ENCODE peak calls at places on chromosomes 5 and 9, in six cellular contexts. One of them, this sample, is unnamed.

GRCh38 chr5:124718376-124718775 is 28.1 kb downstream of the ZNF608 start:
- DNase-seq in upper lobe of right lung: no peak
- DNase-seq in astrocyte of the spinal cord: no peak
- DNase-seq in sigmoid colon: no peak
- DNase-seq in psoas muscle: no peak
- DNase-seq in dorsolateral prefrontal cortex: no peak
- DNase-seq in this sample: no peak

GRCh38 chr5:34751807-34752736 is 86.9 kb upstream of the TTC23L start:
- DNase-seq in astrocyte of the spinal cord: no peak
- DNase-seq in sigmoid colon: no peak
- DNase-seq in dorsolateral prefrontal cortex: no peak
- DNase-seq in psoas muscle: peak
- DNase-seq in upper lobe of right lung: no peak
- DNase-seq in this sample: no peak

GRCh38 chr5:61322738-61323429 is 9.2 kb upstream of the ZSWIM6 start:
- DNase-seq in upper lobe of right lung: no peak
- DNase-seq in psoas muscle: no peak
- DNase-seq in sigmoid colon: no peak
- DNase-seq in astrocyte of the spinal cord: no peak
- DNase-seq in dorsolateral prefrontal cortex: no peak
- DNase-seq in this sample: no peak

GRCh38 chr5:148072207-148072606 is 8.4 kb downstream of the SPINK5 start:
- DNase-seq in psoas muscle: no peak
- DNase-seq in sigmoid colon: no peak
- DNase-seq in dorsolateral prefrontal cortex: no peak
- DNase-seq in upper lobe of right lung: no peak
- DNase-seq in astrocyte of the spinal cord: no peak
- DNase-seq in this sample: no peak

GRCh38 chr5:170960567-170960966 is 98.7 kb downstream of the RANBP17 start:
- DNase-seq in sigmoid colon: no peak
- DNase-seq in upper lobe of right lung: no peak
- DNase-seq in psoas muscle: no peak
- DNase-seq in dorsolateral prefrontal cortex: no peak
- DNase-seq in astrocyte of the spinal cord: no peak
- DNase-seq in this sample: no peak

GRCh38 chr9:121757286-121757595 is 105.8 kb downstream of the DAB2IP start:
- DNase-seq in sigmoid colon: no peak
- DNase-seq in astrocyte of the spinal cord: no peak
- DNase-seq in psoas muscle: no peak
- DNase-seq in upper lobe of right lung: no peak
- DNase-seq in dorsolateral prefrontal cortex: no peak
- DNase-seq in this sample: no peak

GRCh38 chr9:109251080-109251775 is 69.6 kb downstream of the EPB41L4B start:
- DNase-seq in upper lobe of right lung: peak
- DNase-seq in sigmoid colon: no peak
- DNase-seq in psoas muscle: no peak
- DNase-seq in astrocyte of the spinal cord: peak
- DNase-seq in dorsolateral prefrontal cortex: no peak
- DNase-seq in this sample: no peak

GRCh38 chr5:33311893-33312292 is 128.9 kb upstream of the TARS1 start:
- DNase-seq in psoas muscle: no peak
- DNase-seq in sigmoid colon: no peak
- DNase-seq in upper lobe of right lung: no peak
- DNase-seq in dorsolateral prefrontal cortex: no peak
- DNase-seq in astrocyte of the spinal cord: peak
- DNase-seq in this sample: no peak

GRCh38 chr5:54294097-54294667 is 16.2 kb downstream of the ARL15 start:
- DNase-seq in psoas muscle: no peak
- DNase-seq in sigmoid colon: no peak
- DNase-seq in upper lobe of right lung: no peak
- DNase-seq in astrocyte of the spinal cord: no peak
- DNase-seq in dorsolateral prefrontal cortex: no peak
- DNase-seq in this sample: no peak

GRCh38 chr9:110571801-110572490 is 7.6 kb downstream of the SVEP1 start:
- DNase-seq in dorsolateral prefrontal cortex: no peak
- DNase-seq in sigmoid colon: no peak
- DNase-seq in psoas muscle: no peak
- DNase-seq in astrocyte of the spinal cord: no peak
- DNase-seq in upper lobe of right lung: no peak
- DNase-seq in this sample: no peak

GRCh38 chr5:134447815-134448520 is 36.3 kb upstream of the CDKN2AIPNL start:
- DNase-seq in upper lobe of right lung: no peak
- DNase-seq in dorsolateral prefrontal cortex: no peak
- DNase-seq in psoas muscle: no peak
- DNase-seq in astrocyte of the spinal cord: no peak
- DNase-seq in sigmoid colon: peak
- DNase-seq in this sample: no peak

GRCh38 chr9:109771796-109772525 is 8.0 kb upstream of the PALM2AKAP2 start:
- DNase-seq in upper lobe of right lung: no peak
- DNase-seq in psoas muscle: no peak
- DNase-seq in dorsolateral prefrontal cortex: peak
- DNase-seq in sigmoid colon: peak
- DNase-seq in astrocyte of the spinal cord: peak
- DNase-seq in this sample: no peak

GRCh38 chr9:4152876-4153275 is 147.0 kb downstream of the GLIS3 start:
- DNase-seq in astrocyte of the spinal cord: no peak
- DNase-seq in upper lobe of right lung: no peak
- DNase-seq in sigmoid colon: no peak
- DNase-seq in dorsolateral prefrontal cortex: no peak
- DNase-seq in psoas muscle: no peak
- DNase-seq in this sample: no peak

GRCh38 chr5:42924226-42924625 is 112.5 kb upstream of the SELENOP start:
- DNase-seq in psoas muscle: no peak
- DNase-seq in dorsolateral prefrontal cortex: no peak
- DNase-seq in astrocyte of the spinal cord: no peak
- DNase-seq in sigmoid colon: no peak
- DNase-seq in upper lobe of right lung: no peak
- DNase-seq in this sample: no peak

GRCh38 chr9:35415769-35416427 is 74.0 kb upstream of the RUSC2 start:
- DNase-seq in dorsolateral prefrontal cortex: no peak
- DNase-seq in psoas muscle: no peak
- DNase-seq in sigmoid colon: no peak
- DNase-seq in upper lobe of right lung: no peak
- DNase-seq in astrocyte of the spinal cord: no peak
- DNase-seq in this sample: no peak

GRCh38 chr5:127092690-127093089 is 19.4 kb upstream of the C5orf63 start:
- DNase-seq in psoas muscle: no peak
- DNase-seq in astrocyte of the spinal cord: peak
- DNase-seq in sigmoid colon: no peak
- DNase-seq in dorsolateral prefrontal cortex: no peak
- DNase-seq in upper lobe of right lung: no peak
- DNase-seq in this sample: no peak

GRCh38 chr5:56649569-56649968 is 165.8 kb upstream of the MAP3K1 start:
- DNase-seq in astrocyte of the spinal cord: no peak
- DNase-seq in sigmoid colon: no peak
- DNase-seq in dorsolateral prefrontal cortex: no peak
- DNase-seq in psoas muscle: peak
- DNase-seq in upper lobe of right lung: no peak
- DNase-seq in this sample: no peak

GRCh38 chr9:16645970-16646369 is 224.5 kb downstream of the BNC2 start:
- DNase-seq in astrocyte of the spinal cord: no peak
- DNase-seq in sigmoid colon: no peak
- DNase-seq in dorsolateral prefrontal cortex: no peak
- DNase-seq in upper lobe of right lung: no peak
- DNase-seq in psoas muscle: no peak
- DNase-seq in this sample: no peak

GRCh38 chr5:119435436-119436132 is 16.7 kb upstream of the HSD17B4 start:
- DNase-seq in dorsolateral prefrontal cortex: peak
- DNase-seq in psoas muscle: peak
- DNase-seq in upper lobe of right lung: peak
- DNase-seq in sigmoid colon: peak
- DNase-seq in astrocyte of the spinal cord: peak
- DNase-seq in this sample: peak

GRCh38 chr5:3075309-3075708 is 323.8 kb upstream of the IRX2 start:
- DNase-seq in upper lobe of right lung: no peak
- DNase-seq in sigmoid colon: no peak
- DNase-seq in dorsolateral prefrontal cortex: no peak
- DNase-seq in astrocyte of the spinal cord: no peak
- DNase-seq in psoas muscle: no peak
- DNase-seq in this sample: no peak

GRCh38 chr5:3080366-3080765 is 328.9 kb upstream of the IRX2 start:
- DNase-seq in sigmoid colon: no peak
- DNase-seq in upper lobe of right lung: no peak
- DNase-seq in astrocyte of the spinal cord: no peak
- DNase-seq in psoas muscle: no peak
- DNase-seq in dorsolateral prefrontal cortex: no peak
- DNase-seq in this sample: no peak

GRCh38 chr5:3077684-3078083 is 326.2 kb upstream of the IRX2 start:
- DNase-seq in psoas muscle: no peak
- DNase-seq in upper lobe of right lung: no peak
- DNase-seq in sigmoid colon: no peak
- DNase-seq in dorsolateral prefrontal cortex: no peak
- DNase-seq in astrocyte of the spinal cord: no peak
- DNase-seq in this sample: no peak
- H3K4me3 ChIP-seq in psoas muscle: no peak
- H3K4me3 ChIP-seq in upper lobe of right lung: no peak
- H3K4me3 ChIP-seq in sigmoid colon: no peak
- H3K4me3 ChIP-seq in dorsolateral prefrontal cortex: no peak
- H3K4me3 ChIP-seq in astrocyte of the spinal cord: no peak
- H3K4me3 ChIP-seq in this sample: no peak

GRCh38 chr5:59037453-59038168 is 454.7 kb downstream of the RAB3C start:
- DNase-seq in upper lobe of right lung: no peak
- DNase-seq in psoas muscle: no peak
- DNase-seq in sigmoid colon: no peak
- DNase-seq in dorsolateral prefrontal cortex: no peak
- DNase-seq in astrocyte of the spinal cord: no peak
- DNase-seq in this sample: no peak
- H3K4me3 ChIP-seq in upper lobe of right lung: peak
- H3K4me3 ChIP-seq in psoas muscle: peak
- H3K4me3 ChIP-seq in sigmoid colon: peak
- H3K4me3 ChIP-seq in dorsolateral prefrontal cortex: peak
- H3K4me3 ChIP-seq in astrocyte of the spinal cord: peak
- H3K4me3 ChIP-seq in this sample: peak

GRCh38 chr5:159785639-159786038 is 130.6 kb upstream of the ADRA1B start:
- DNase-seq in astrocyte of the spinal cord: no peak
- DNase-seq in psoas muscle: no peak
- DNase-seq in upper lobe of right lung: no peak
- DNase-seq in dorsolateral prefrontal cortex: no peak
- DNase-seq in sigmoid colon: no peak
- DNase-seq in this sample: no peak

GRCh38 chr5:159786901-159787691 is 129.2 kb upstream of the ADRA1B start:
- DNase-seq in upper lobe of right lung: peak
- DNase-seq in astrocyte of the spinal cord: peak
- DNase-seq in sigmoid colon: peak
- DNase-seq in psoas muscle: peak
- DNase-seq in dorsolateral prefrontal cortex: no peak
- DNase-seq in this sample: no peak

GRCh38 chr5:159788835-159789331 is 127.4 kb upstream of the ADRA1B start:
- DNase-seq in dorsolateral prefrontal cortex: no peak
- DNase-seq in upper lobe of right lung: no peak
- DNase-seq in psoas muscle: peak
- DNase-seq in sigmoid colon: no peak
- DNase-seq in astrocyte of the spinal cord: no peak
- DNase-seq in this sample: no peak

GRCh38 chr5:159786201-159786600 is 130.1 kb upstream of the ADRA1B start:
- DNase-seq in dorsolateral prefrontal cortex: no peak
- DNase-seq in sigmoid colon: no peak
- DNase-seq in astrocyte of the spinal cord: no peak
- DNase-seq in psoas muscle: no peak
- DNase-seq in upper lobe of right lung: no peak
- DNase-seq in this sample: no peak

DNA sequence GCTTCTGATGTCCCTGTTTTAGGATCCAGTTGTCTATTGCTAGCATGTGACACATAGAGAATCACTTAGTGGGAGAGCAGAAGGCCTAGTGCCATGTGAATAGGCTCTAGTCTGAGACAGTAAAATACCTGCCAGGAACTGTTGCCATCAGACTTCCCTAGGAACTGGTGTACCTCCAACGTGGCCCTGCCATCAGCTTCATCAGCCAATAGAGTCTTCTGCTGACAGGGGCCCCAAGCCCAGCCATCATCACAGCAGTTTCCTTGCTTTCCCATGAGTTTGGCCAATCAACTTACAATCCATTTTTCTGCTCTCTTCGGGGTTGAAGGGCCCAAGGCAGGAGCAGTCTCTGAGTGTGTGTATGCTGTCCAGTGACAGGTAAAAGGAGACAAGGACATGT is 128.4 kb upstream of the ADRA1B start:
- DNase-seq in dorsolateral prefrontal cortex: no peak
- DNase-seq in upper lobe of right lung: no peak
- DNase-seq in psoas muscle: no peak
- DNase-seq in astrocyte of the spinal cord: no peak
- DNase-seq in sigmoid colon: no peak
- DNase-seq in this sample: no peak
- H3K4me3 ChIP-seq in dorsolateral prefrontal cortex: no peak
- H3K4me3 ChIP-seq in upper lobe of right lung: no peak
- H3K4me3 ChIP-seq in psoas muscle: no peak
- H3K4me3 ChIP-seq in astrocyte of the spinal cord: no peak
- H3K4me3 ChIP-seq in sigmoid colon: no peak
- H3K4me3 ChIP-seq in this sample: no peak

DNA sequence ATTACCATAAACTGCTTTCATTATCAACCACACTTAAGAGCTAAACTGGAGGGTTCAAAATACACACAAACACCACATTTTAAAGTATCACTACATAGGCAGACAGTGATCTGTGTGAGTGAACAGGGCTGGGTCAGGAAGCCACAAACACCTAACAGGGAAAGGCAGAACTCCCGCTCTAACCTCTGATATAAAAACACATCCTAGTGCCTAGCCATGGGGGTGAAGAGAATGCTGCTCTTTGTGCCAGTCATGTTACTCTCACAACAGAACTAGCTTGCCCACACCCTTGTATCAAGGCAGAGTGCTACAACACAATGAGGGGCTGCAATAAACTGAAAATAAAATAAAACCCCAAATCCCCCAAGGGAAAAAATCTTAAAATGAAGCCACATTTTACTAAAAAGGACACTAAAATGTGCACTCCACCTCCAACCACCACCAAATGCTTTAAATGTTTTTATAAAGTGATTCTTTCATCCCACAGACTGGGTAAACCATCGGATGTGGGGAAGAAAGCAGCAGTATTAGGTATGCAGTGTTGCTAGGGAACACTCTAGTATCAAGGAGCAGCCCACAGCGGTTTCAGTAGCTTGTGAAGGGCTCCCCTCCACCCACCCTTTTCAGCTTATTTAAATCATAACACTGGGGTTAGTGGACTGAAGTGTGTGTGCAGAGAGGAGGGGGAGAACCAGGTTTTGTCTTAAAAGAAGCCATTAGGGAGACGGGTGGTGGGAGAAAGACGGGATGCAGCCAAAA is 64.5 kb downstream of the TMEM161B start:
- DNase-seq in psoas muscle: no peak
- DNase-seq in sigmoid colon: no peak
- DNase-seq in dorsolateral prefrontal cortex: no peak
- DNase-seq in astrocyte of the spinal cord: peak
- DNase-seq in upper lobe of right lung: no peak
- DNase-seq in this sample: peak
- H3K4me3 ChIP-seq in psoas muscle: no peak
- H3K4me3 ChIP-seq in sigmoid colon: no peak
- H3K4me3 ChIP-seq in dorsolateral prefrontal cortex: no peak
- H3K4me3 ChIP-seq in astrocyte of the spinal cord: no peak
- H3K4me3 ChIP-seq in upper lobe of right lung: no peak
- H3K4me3 ChIP-seq in this sample: peak

This sample was measured in CD4-positive, CD25-positive, alpha-beta regulatory T cell.